ENCODE peak calls at places on chromosomes 2 and 18, in nine cellular contexts. I, W, R, L, M, K, Q, E and A are unnamed samples.

GRCh38 chr2:109266998-109267854 is 138.2 kb downstream of the SH3RF3 start:
- DNase-seq in I (no peak), W (no peak), R (no peak), L (no peak), M (no peak), K (no peak), Q (no peak), E (no peak), A (peak)

GRCh38 chr2:200829258-200829655 is 17.5 kb downstream of the BZW1 start:
- DNase-seq in I (no peak), W (no peak), R (no peak), L (no peak), M (no peak), K (no peak), Q (no peak), E (no peak), A (no peak)

GRCh38 chr2:100869146-100869545 is 49.2 kb downstream of the NPAS2 start:
- DNase-seq in I (no peak), W (no peak), R (no peak), L (no peak), M (no peak), K (no peak), Q (no peak), E (no peak), A (no peak)

GRCh38 chr2:45699032-45699658 is 47.7 kb downstream of the PRKCE start:
- DNase-seq in I (peak), W (no peak), R (no peak), L (no peak), M (peak), K (no peak), Q (no peak), E (no peak), A (peak)

GRCh38 chr2:58056201-58056916 is 9.8 kb downstream of the VRK2 start:
- DNase-seq in I (no peak), W (no peak), R (no peak), L (no peak), M (no peak), K (no peak), Q (no peak), E (no peak), A (no peak)

GRCh38 chr2:234450431-234451095 is 46.3 kb downstream of the ARL4C start:
- DNase-seq in I (no peak), W (no peak), R (no peak), L (no peak), M (no peak), K (no peak), Q (no peak), E (no peak), A (no peak)

GRCh38 chr18:45166341-45167108 is 448.8 kb upstream of the SLC14A2 start:
- DNase-seq in I (peak), W (no peak), R (no peak), L (no peak), M (peak), K (no peak), Q (no peak), E (no peak), A (peak)

GRCh38 chr2:165745916-165746315 is 48.1 kb downstream of the GALNT3 start:
- DNase-seq in I (peak), W (no peak), R (no peak), L (no peak), M (no peak), K (no peak), Q (peak), E (no peak), A (no peak)

GRCh38 chr18:64333584-64333983 is 184.7 kb upstream of the LINC00305 start:
- DNase-seq in I (no peak), W (no peak), R (no peak), L (no peak), M (no peak), K (no peak), Q (no peak), E (no peak), A (no peak)

GRCh38 chr2:168054657-168055056 is 192.7 kb downstream of the STK39 start:
- DNase-seq in I (no peak), W (no peak), R (no peak), L (no peak), M (no peak), K (no peak), Q (no peak), E (no peak), A (no peak)

GRCh38 chr2:69223759-69224494 is 163.1 kb downstream of the GFPT1 start:
- DNase-seq in I (no peak), W (no peak), R (no peak), L (no peak), M (no peak), K (no peak), Q (no peak), E (no peak), A (no peak)

GRCh38 chr2:214052235-214052634 is 358.6 kb upstream of the VWC2L start:
- DNase-seq in I (no peak), W (no peak), R (no peak), L (no peak), M (no peak), K (no peak), Q (no peak), E (no peak), A (no peak)

GRCh38 chr2:232816656-232817055 is 40.3 kb upstream of the KCNJ13 start:
- DNase-seq in I (no peak), W (no peak), R (no peak), L (no peak), M (no peak), K (no peak), Q (no peak), E (no peak), A (no peak)

GRCh38 chr2:237280235-237280634 is 133.7 kb downstream of the COL6A3 start:
- DNase-seq in I (peak), W (no peak), R (no peak), L (no peak), M (peak), K (no peak), Q (no peak), E (no peak), A (peak)

GRCh38 chr2:26255735-26256384 is 11.1 kb downstream of the HADHB start:
- DNase-seq in I (no peak), W (no peak), R (no peak), L (no peak), M (no peak), K (no peak), Q (no peak), E (no peak), A (no peak)

GRCh38 chr18:52288403-52289004 is 51.5 kb upstream of the DCC start:
- DNase-seq in I (peak), W (peak), R (no peak), L (no peak), M (no peak), K (no peak), Q (no peak), E (no peak), A (no peak)

GRCh38 chr2:74585406-74586182 is 31.1 kb downstream of the DOK1 start:
- DNase-seq in I (peak), W (peak), R (no peak), L (no peak), M (no peak), K (no peak), Q (no peak), E (peak), A (no peak)

GRCh38 chr18:69400253-69400975 is at the start of gene DOK6:
- DNase-seq in I (peak), W (no peak), R (no peak), L (no peak), M (peak), K (no peak), Q (no peak), E (peak), A (no peak)

GRCh38 chr2:3223080-3223923 is 154.3 kb downstream of the EIPR1 start:
- DNase-seq in I (peak), W (no peak), R (peak), L (no peak), M (peak), K (peak), Q (no peak), E (no peak), A (peak)

GRCh38 chr2:11320698-11321492 is 23.5 kb downstream of the ROCK2 start:
- DNase-seq in I (no peak), W (no peak), R (no peak), L (no peak), M (no peak), K (no peak), Q (no peak), E (no peak), A (no peak)

GRCh38 chr2:213152065-213152794 is 818 bp upstream of the IKZF2 start:
- DNase-seq in I (peak), W (peak), R (no peak), L (no peak), M (peak), K (no peak), Q (peak), E (peak), A (peak)

GRCh38 chr2:23200056-23200455 is 184.9 kb upstream of the KLHL29 start:
- DNase-seq in I (no peak), W (no peak), R (no peak), L (no peak), M (no peak), K (no peak), Q (no peak), E (no peak), A (no peak)

GRCh38 chr2:55252830-55253229 is 16.2 kb downstream of the MTIF2 start:
- DNase-seq in I (no peak), W (no peak), R (no peak), L (no peak), M (no peak), K (no peak), Q (no peak), E (no peak), A (no peak)